ENCODE peak calls at places on chromosomes 16 and 17, in ten cellular contexts. X is cardiac muscle cell; Q is effector memory CD4-positive, alpha-beta T cell; C is uterus; L is ascending aorta; F is CD8-positive, alpha-beta T cell; V is suprapubic skin; K is lower lobe of right lung; T is MM.1S; B is mesendoderm. J is an unnamed sample.

GRCh38 chr16:89913408-89914387 is 5.0 kb upstream of the MC1R start:
- DNase-seq in X (no peak), Q (no peak), C (no peak), L (no peak), F (no peak), V (no peak), K (no peak), T (no peak), B (no peak), J (no peak)

GRCh38 chr16:65743558-65743957 is 621.7 kb upstream of the CDH11 start:
- DNase-seq in X (no peak), Q (no peak), C (no peak), L (no peak), F (no peak), V (no peak), K (no peak), T (no peak), B (no peak), J (no peak)

GRCh38 chr17:43734376-43734775 is 24.2 kb downstream of the SOST start:
- DNase-seq in X (no peak), Q (no peak), C (no peak), L (no peak), F (no peak), V (no peak), K (no peak), T (no peak), B (no peak), J (peak; percentile 75)

GRCh38 chr17:31558748-31559646 is 167.5 kb downstream of the RAB11FIP4 start:
- DNase-seq in X (peak; percentile 82), Q (peak; percentile 32), C (peak; percentile 83), L (peak; percentile 88), F (peak; percentile 74), V (peak; percentile 86), K (peak; percentile 81), T (peak; percentile 71), B (peak; percentile 83), J (peak; percentile 57)

GRCh38 chr17:47267354-47267828 is 13.8 kb downstream of the ITGB3 start:
- DNase-seq in X (no peak), Q (no peak), C (no peak), L (no peak), F (no peak), V (no peak), K (no peak), T (no peak), B (peak; percentile 34), J (no peak)

GRCh38 chr16:7513429-7513828 is 180.8 kb downstream of the RBFOX1 start:
- DNase-seq in X (no peak), Q (no peak), C (no peak), L (no peak), F (no peak), V (no peak), K (no peak), T (no peak), B (peak; percentile 68), J (no peak)

GRCh38 chr17:72717676-72718075 is 374.8 kb downstream of the SLC39A11 start:
- DNase-seq in X (no peak), Q (no peak), C (no peak), L (no peak), F (no peak), V (no peak), K (no peak), T (no peak), B (no peak), J (no peak)

GRCh38 chr16:81712681-81713080 is 66.4 kb upstream of the PLCG2 start:
- DNase-seq in X (no peak), Q (no peak), C (no peak), L (no peak), F (no peak), V (no peak), K (no peak), T (no peak), B (no peak), J (no peak)

GRCh38 chr16:2753523-2754020 is 1.1 kb downstream of the SRRM2 start:
- DNase-seq in X (peak; percentile 51), Q (no peak), C (no peak), L (no peak), F (no peak), V (no peak), K (peak; percentile 27), T (peak; percentile 17), B (no peak), J (no peak)

GRCh38 chr16:2755158-2755557 is 2.7 kb downstream of the SRRM2 start:
- DNase-seq in X (no peak), Q (no peak), C (no peak), L (no peak), F (no peak), V (no peak), K (no peak), T (no peak), B (no peak), J (no peak)

GRCh38 chr16:2756288-2757015 is 4.0 kb downstream of the SRRM2 start:
- DNase-seq in X (no peak), Q (no peak), C (no peak), L (no peak), F (no peak), V (no peak), K (peak; percentile 35), T (no peak), B (no peak), J (no peak)

GRCh38 chr16:2761472-2761871 is 9.0 kb downstream of the SRRM2 start:
- DNase-seq in X (no peak), Q (no peak), C (no peak), L (no peak), F (no peak), V (no peak), K (peak; percentile 12), T (no peak), B (no peak), J (no peak)

GRCh38 chr16:2757344-2757743 is 4.9 kb downstream of the SRRM2 start:
- DNase-seq in X (no peak), Q (no peak), C (no peak), L (no peak), F (no peak), V (no peak), K (peak; percentile 17), T (no peak), B (no peak), J (no peak)
- H3K4me3 ChIP-seq in X (no peak overlapping the region), Q (no peak overlapping the region), C (no peak overlapping the region), L (no peak overlapping the region), F (no peak overlapping the region), V (no peak overlapping the region), K (no peak overlapping the region), T (no peak overlapping the region), B (no peak overlapping the region), J (no peak overlapping the region)

GRCh38 chr17:66782866-66783265 is 52.1 kb upstream of the CACNG5 start:
- DNase-seq in X (no peak), Q (no peak), C (no peak), L (no peak), F (no peak), V (no peak), K (no peak), T (no peak), B (no peak), J (no peak)

GRCh38 chr17:66787914-66788313 is 47.0 kb upstream of the CACNG5 start:
- DNase-seq in X (no peak), Q (no peak), C (no peak), L (no peak), F (no peak), V (no peak), K (no peak), T (no peak), B (no peak), J (no peak)

GRCh38 chr17:66786101-66786500 is 48.8 kb upstream of the CACNG5 start:
- DNase-seq in X (no peak), Q (no peak), C (no peak), L (no peak), F (no peak), V (no peak), K (no peak), T (no peak), B (no peak), J (no peak)

GRCh38 chr17:66783656-66784381 is 51.1 kb upstream of the CACNG5 start:
- DNase-seq in X (no peak), Q (no peak), C (no peak), L (no peak), F (no peak), V (no peak), K (no peak), T (no peak), B (no peak), J (no peak)

DNA sequence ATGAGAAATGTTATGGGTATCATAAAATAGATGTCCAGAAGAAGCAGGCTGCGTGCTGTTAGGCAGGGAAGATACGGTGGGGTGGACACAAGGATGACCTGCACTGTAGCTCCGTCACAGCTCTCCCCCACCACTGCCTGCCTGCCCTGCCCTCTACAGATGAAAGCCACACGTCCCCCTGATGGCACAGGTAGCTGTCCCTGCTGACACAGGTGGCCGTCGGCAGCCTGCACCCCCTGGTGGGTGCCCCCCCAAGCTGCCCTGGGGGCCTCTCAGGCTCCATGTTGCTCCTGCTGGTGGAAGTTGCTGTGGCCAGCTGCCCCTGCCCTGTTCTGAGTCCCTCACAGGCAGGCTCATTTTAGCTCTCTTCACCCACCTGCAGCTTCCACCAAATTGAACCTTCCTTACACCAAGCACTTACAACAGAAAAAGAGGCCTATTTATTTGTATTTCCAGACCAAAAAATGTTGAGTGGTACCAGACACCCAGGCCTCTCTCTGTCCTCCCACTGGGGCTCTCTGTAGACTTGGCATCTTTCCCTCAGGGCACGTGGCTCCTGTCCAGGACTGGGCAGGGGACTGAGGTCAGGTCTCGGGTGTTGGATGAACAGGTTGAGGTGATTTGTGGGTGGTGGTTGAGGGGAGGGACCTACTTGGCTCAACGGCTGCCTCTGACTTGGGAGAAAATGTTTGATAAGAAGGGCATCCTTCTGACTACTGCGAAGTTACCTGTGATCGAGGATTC is 50.1 kb upstream of the CACNG5 start:
- DNase-seq in X (no peak), Q (no peak), C (no peak), L (no peak), F (no peak), V (no peak), K (no peak), T (no peak), B (no peak), J (no peak)
- H3K4me1 ChIP-seq in X (no peaks in the 10 kb centered on the region), Q (no peaks in the 10 kb centered on the region), C (no peaks in the 10 kb centered on the region), L (no peaks in the 10 kb centered on the region), F (no peaks in the 10 kb centered on the region), V (no peaks in the 10 kb centered on the region), K (no peaks in the 10 kb centered on the region), T (no peaks in the 10 kb centered on the region), B (no peaks in the 10 kb centered on the region), J (no peaks in the 10 kb centered on the region)

DNA sequence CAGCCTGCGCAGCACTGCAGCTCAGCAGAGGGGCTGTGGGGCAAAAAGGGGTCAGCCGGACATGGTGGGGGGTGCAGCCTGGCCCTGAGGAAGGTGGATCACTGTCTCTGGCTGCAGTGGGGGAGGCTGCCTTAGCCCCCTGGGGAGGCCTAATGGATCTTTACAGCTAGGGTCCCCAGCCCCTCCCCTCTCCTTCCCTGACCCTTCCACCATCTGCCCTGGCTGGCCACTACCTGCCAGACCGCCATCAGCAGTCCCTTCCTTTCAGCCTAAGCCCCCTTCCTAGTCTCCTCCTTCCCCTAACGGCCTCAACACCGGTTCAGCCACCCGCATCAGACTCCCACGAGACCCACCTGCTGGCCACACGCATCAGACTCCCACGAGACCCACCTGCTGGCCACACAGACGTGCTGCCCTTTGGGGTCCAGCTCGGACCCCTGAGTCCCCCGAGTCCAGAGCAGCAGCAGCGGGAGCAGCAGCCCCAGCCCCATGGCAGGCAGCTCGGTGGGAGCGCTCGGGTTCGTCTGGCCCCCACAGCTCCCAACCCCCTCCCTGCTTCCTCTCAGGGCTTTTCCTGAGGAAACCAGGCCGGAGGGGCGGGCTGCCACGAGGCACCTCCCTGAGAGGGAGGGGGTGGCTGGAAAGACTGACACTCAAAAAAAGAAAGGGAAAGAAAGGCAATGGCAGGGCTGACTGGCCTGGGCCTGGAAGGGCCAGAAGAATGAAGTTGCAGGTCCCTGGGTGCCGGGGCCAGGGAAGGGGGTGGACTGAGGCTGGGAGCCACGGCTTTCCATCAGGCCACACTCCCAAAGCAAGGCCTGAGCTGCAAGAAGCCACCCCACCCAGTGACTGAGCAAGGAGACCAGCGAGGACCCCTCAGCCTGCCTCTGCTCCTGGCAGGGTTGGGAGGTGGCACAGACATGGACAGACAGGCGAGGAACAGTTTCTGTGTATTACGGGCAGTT is at the start of gene SCARF1:
- DNase-seq in X (no peak), Q (no peak), C (no peak), L (peak; percentile 70), F (no peak), V (no peak), K (peak; percentile 76), T (no peak), B (peak; percentile 53), J (no peak)
- H3K4me3 ChIP-seq in X (no peak within 1 kb of the TSS), Q (no peak within 1 kb of the TSS), C (peak within 1 kb of the TSS; percentile 28), L (peak within 1 kb of the TSS; percentile 48), F (no peak within 1 kb of the TSS), V (peak within 1 kb of the TSS; percentile 59), K (peak within 1 kb of the TSS; percentile 62), T (no peak within 1 kb of the TSS), B (no peak within 1 kb of the TSS), J (no peak within 1 kb of the TSS)

DNA sequence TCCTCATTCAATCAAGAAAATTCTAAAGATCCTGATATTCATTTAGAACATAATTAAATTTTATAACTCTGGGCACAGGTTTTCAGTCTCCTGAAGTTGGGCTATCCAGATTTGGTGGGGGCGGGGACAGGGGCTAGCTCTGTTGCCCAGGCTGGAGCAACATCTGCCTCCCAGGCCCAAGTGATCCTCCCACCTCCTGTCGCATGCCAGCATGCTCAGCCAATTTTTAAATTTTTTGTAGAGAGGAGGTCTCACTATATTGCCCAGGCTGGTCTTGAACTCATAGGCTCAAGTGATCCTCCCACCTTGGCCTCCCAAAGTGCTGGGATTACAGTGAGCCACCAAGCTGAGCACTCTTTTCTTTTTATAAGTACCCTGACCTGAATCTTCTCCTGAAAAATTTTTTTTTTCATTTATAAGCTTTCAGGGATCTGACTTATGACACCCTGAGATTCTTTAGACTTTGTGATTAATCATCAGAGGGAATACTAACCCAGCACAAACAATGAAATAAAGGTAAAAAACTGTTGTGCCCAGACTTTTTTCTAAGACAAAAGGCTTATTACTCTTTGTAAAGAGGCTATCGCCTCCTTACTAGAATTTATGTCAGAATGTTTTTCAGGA is 62.6 kb downstream of the TUBD1 start:
- DNase-seq in X (no peak), Q (no peak), C (no peak), L (no peak), F (no peak), V (no peak), K (no peak), T (no peak), B (no peak), J (no peak)
- H3K4me1 ChIP-seq in X (peaks cover 33% of the 10 kb centered on the region), Q (peaks cover 42% of the 10 kb centered on the region), C (peaks cover 6% of the 10 kb centered on the region), L (peaks cover 6% of the 10 kb centered on the region), F (peaks cover 18% of the 10 kb centered on the region), V (peaks cover 54% of the 10 kb centered on the region), K (peaks cover 56% of the 10 kb centered on the region), T (peaks cover 70% of the 10 kb centered on the region), B (peaks cover 5% of the 10 kb centered on the region), J (peaks cover 38% of the 10 kb centered on the region)